ENCODE peak calls at places on chromosome 1, in four cellular contexts. N is cardiac fibroblast, K is BE2C, Y is SK-N-SH. U is an unnamed sample.

GRCh38 chr1:220807726-220808125 is 21.0 kb downstream of the MTARC1 start:
- DNase-seq in K (no peak), N (no peak), Y (no peak), U (no peak)

GRCh38 chr1:211551628-211552465 is 27.1 kb downstream of the SLC30A1 start:
- DNase-seq in N (peak; percentile 87), Y (no peak), K (no peak), U (peak; percentile 93)

GRCh38 chr1:7298749-7299151 is 472.3 kb upstream of the VAMP3 start:
- DNase-seq in K (no peak), Y (no peak), N (peak; percentile 85), U (no peak)

GRCh38 chr1:160168609-160169369 is 17.4 kb downstream of the ATP1A4 start:
- DNase-seq in K (no peak), N (no peak), Y (no peak), U (no peak)

GRCh38 chr1:41540886-41541591 is 56.6 kb upstream of the EDN2 start:
- DNase-seq in K (no peak), Y (no peak), N (peak; percentile 59), U (no peak)

GRCh38 chr1:246181244-246181643 is 325.8 kb downstream of the SMYD3 start:
- DNase-seq in Y (no peak), K (no peak), N (peak; percentile 24), U (no peak)

GRCh38 chr1:60989745-60990718 is 92.3 kb upstream of the NFIA start:
- DNase-seq in Y (peak; percentile 50), N (peak; percentile 91), K (peak; percentile 15), U (peak; percentile 50)

GRCh38 chr1:26154750-26155149 is 4.1 kb upstream of the FAM110D start:
- DNase-seq in Y (no peak), N (no peak), K (no peak), U (no peak)

GRCh38 chr1:29453502-29454240 is 217.3 kb downstream of the PTPRU start:
- DNase-seq in N (peak; percentile 16), Y (peak; percentile 74), K (peak; percentile 28), U (peak; percentile 36)

GRCh38 chr1:174114788-174115448 is 44.4 kb upstream of the RABGAP1L start:
- DNase-seq in K (peak; percentile 26), N (peak; percentile 79), Y (peak; percentile 25), U (peak; percentile 76)

GRCh38 chr1:4461726-4462290 is 192.6 kb upstream of the AJAP1 start:
- DNase-seq in Y (no peak), K (no peak), N (no peak), U (no peak)

GRCh38 chr1:55931272-55931940 is 648.0 kb downstream of the PLPP3 start:
- DNase-seq in Y (no peak), N (no peak), K (no peak), U (peak; percentile 49)

GRCh38 chr1:101377436-101377835 is 140.6 kb downstream of the S1PR1 start:
- DNase-seq in K (no peak), Y (no peak), N (no peak), U (no peak)

GRCh38 chr1:29487291-29487690 is 251.0 kb downstream of the PTPRU start:
- DNase-seq in N (no peak), K (no peak), Y (no peak), U (no peak)

GRCh38 chr1:236861560-236862230 is 66.6 kb downstream of the MTR start:
- DNase-seq in Y (no peak), N (peak; percentile 18), K (no peak), U (no peak)

GRCh38 chr1:30968220-30968971 is 59.8 kb upstream of the SDC3 start:
- DNase-seq in K (peak; percentile 19), Y (no peak), N (no peak), U (peak; percentile 22)

GRCh38 chr1:17251246-17251645 is 2.3 kb downstream of the PADI3 start:
- DNase-seq in N (no peak), Y (no peak), K (no peak), U (peak; percentile 19)

GRCh38 chr1:200802865-200803512 is 64.3 kb downstream of the CAMSAP2 start:
- DNase-seq in Y (peak; percentile 66), N (peak; percentile 88), K (peak; percentile 83), U (peak; percentile 86)
- TF ChIP-seq CTCF in Y (peak; percentile 97), N (peak; percentile 95), K (peak; percentile 99), U (peak; percentile 99)

GRCh38 chr1:23215751-23216449 is 1.4 kb downstream of the HTR1D start:
- DNase-seq in Y (no peak), N (no peak), K (no peak), U (no peak)
- H3K4me3 ChIP-seq in Y (no peak overlapping the region), N (no peak overlapping the region), K (no peak overlapping the region), U (no peak overlapping the region)

GRCh38 chr1:222242492-222242891 is 305.4 kb downstream of the HHIPL2 start:
- DNase-seq in K (no peak), N (no peak), Y (no peak), U (no peak)

GRCh38 chr1:222243902-222244301 is 304.0 kb downstream of the HHIPL2 start:
- DNase-seq in Y (no peak), K (no peak), N (peak; percentile 5), U (peak; percentile 94)

GRCh38 chr1:222240536-222241181 is 307.2 kb downstream of the HHIPL2 start:
- DNase-seq in Y (no peak), K (no peak), N (peak; percentile 62), U (peak; percentile 89)

GRCh38 chr1:222241410-222241809 is 306.5 kb downstream of the HHIPL2 start:
- DNase-seq in K (no peak), N (no peak), Y (no peak), U (no peak)

GRCh38 chr1:222239130-222239529 is 308.8 kb downstream of the HHIPL2 start:
- DNase-seq in N (no peak), K (no peak), Y (no peak), U (no peak)
- TF ChIP-seq CTCF in N (no peak), K (no peak), Y (no peak), U (no peak)

GRCh38 chr1:229270547-229271447 is at the start of gene RAB4A:
- DNase-seq in N (peak; percentile 82), Y (peak; percentile 99), K (peak; percentile 94), U (peak; percentile 85)

GRCh38 chr1:229275005-229275404 is 4.1 kb downstream of the RAB4A start:
- DNase-seq in N (no peak), Y (no peak), K (no peak), U (no peak)

GRCh38 chr1:229271448-229272120 is 673 bp downstream of the RAB4A start:
- DNase-seq in K (no peak), Y (no peak), N (peak; percentile 36), U (peak; percentile 24)

GRCh38 chr1:229273507-229274232 is 2.8 kb downstream of the RAB4A start:
- DNase-seq in Y (no peak), K (no peak), N (peak; percentile 45), U (no peak)

GRCh38 chr1:229272164-229273158 is 1.6 kb downstream of the RAB4A start:
- DNase-seq in N (peak; percentile 21), K (no peak), Y (no peak), U (peak; percentile 43)
- H3K4me3 ChIP-seq in N (peak overlapping the region; percentile 66), K (peak overlapping the region; percentile 86), Y (peak overlapping the region; percentile 80), U (peak overlapping the region; percentile 80)

GRCh38 chr1:1550087-1550486 is 9.7 kb upstream of the TMEM240 start:
- DNase-seq in K (no peak), N (no peak), Y (no peak), U (no peak)

GRCh38 chr1:1552263-1552639 is 11.8 kb upstream of the TMEM240 start:
- DNase-seq in Y (no peak), K (peak; percentile 11), N (no peak), U (no peak)

GRCh38 chr1:1548591-1548990 is 8.2 kb upstream of the TMEM240 start:
- DNase-seq in N (no peak), K (peak; percentile 29), Y (no peak), U (no peak)

GRCh38 chr1:1551524-1552262 is 11.3 kb upstream of the TMEM240 start:
- DNase-seq in N (no peak), K (peak; percentile 33), Y (no peak), U (no peak)

DNA sequence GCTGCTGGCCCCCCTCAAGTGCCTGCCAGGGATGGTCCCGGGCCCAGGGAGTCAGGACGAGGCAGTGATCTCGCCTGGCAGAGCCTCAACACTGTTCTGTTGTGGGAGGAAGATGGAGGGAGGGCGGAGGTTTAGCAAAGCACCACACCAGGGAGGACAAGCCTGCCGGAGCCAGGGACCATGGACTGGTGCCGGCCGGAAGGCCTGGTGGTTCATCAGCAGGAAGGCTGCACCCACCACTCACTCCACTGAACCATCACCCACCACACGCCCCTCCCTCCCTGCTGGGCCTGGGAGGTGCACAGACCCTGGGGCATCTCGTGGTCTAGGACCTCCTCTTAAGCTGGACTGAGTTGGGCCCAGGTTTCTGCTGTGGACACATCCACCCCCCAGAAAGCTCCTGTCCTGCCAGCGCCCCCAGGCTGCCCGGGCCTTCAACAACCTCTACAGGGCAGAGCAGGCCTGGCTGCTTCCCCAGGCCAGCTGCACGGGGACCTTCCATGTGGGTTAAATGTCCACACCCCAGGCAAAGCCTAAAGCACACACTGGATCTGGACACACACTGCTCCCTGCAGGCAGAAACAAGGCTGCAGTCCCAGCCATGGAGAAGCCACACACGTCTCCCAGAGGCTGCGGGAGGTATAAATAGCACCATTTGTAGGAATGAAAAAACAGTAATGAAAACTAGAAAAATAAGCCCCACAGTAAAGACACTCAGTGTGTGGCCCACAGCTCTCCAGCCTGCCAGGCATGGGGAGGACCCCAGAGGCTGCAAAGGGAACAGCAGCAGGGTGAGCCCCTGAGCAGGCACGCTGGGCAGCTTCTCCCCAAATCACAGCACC is 10.4 kb upstream of the TMEM240 start:
- DNase-seq in N (peak; percentile 40), K (peak; percentile 66), Y (peak; percentile 62), U (no peak)
- TF ChIP-seq CTCF in N (peak; percentile 49), K (peak; percentile 63), Y (peak; percentile 43), U (peak; percentile 26)

DNA sequence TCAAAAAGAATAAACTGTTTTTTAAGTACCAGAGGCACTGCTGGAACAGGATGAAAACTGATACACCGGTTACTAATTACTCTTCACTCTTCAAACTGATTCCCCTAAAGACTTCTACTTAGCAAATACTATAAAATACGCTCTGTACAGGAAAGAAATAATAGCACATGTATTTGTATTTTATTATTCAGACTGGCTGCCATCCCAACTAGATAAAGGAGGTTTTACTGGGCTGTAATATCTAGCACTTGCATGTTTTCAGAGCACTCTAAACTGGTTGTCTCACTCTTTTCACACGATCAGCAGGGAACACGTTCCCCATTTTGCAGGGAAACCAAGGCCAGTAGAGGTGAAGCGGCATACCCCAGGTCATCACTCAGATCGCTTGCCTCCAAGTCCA is 9.2 kb downstream of the SMIM12 start:
- DNase-seq in N (no peak), Y (no peak), K (no peak), U (no peak)
- H3K4me3 ChIP-seq in N (no peak overlapping the region), Y (no peak overlapping the region), K (no peak overlapping the region), U (no peak overlapping the region)

DNA sequence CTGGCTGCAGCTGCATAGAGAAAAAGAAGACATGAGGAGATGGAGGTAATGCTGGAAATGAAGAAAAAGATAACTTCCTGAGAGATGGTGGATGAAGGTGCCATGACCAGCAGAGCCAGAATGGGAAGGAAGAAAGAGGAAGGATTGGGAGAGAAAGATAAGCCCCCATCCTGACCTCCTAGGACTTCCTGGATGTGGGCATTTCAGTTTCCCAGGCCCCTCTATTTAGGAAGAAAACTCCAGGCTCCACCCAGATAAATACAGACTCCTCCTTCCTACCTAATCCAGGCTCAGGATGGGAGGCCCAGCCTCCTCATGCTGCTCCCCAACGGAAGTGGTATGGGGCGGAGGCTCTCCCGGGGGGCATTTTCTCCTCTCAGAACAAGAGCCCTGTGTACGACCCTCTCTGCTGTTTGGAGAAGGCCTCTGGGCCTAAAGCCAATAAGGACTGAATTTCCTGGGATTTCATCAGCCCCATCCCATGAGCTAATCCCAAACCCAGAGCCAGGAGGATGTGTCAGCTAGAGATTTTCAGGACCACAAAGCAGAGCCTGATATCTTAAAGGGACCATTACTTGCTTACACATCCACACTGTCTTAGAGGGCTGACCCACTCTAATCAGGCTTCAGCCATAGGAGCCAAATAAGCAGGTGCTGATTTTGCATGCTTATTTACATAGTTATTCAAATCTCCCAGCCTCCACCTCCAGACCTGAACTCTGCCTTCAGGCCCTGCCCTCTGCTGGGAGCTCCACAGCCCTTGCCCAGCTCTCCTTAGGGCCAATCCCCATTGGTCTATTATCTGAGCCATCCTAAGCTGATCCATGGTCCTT is 5.1 kb upstream of the ARHGEF2 start:
- DNase-seq in K (no peak), N (peak; percentile 96), Y (no peak), U (peak; percentile 80)
- TF ChIP-seq CTCF in K (no peak), N (peak; percentile 3), Y (peak; percentile 19), U (no peak)